ENCODE peak calls at places on chromosomes 7 and 10, in six cellular contexts. D is neural progenitor cell, K is OCI-LY7, O is neuronal stem cell, R is fibroblast of lung, M is A549. Y is an unnamed sample. For H3K4me1, the result is how much of the 10 kb centered on the place peaks cover.

GRCh38 chr7:115724400-115725056 is 306.0 kb downstream of the TFEC start:
- DNase-seq in D (no peak), K (no peak), O (no peak), R (no peak), M (peak), Y (peak)

GRCh38 chr7:35516498-35516897 is 178.4 kb downstream of the HERPUD2 start:
- DNase-seq in D (no peak), K (no peak), O (no peak), R (no peak), M (no peak), Y (no peak)

GRCh38 chr10:6580279-6581029 is 378 bp upstream of the PRKCQ start:
- DNase-seq in D (peak), K (peak), O (peak), R (peak), M (peak), Y (no peak)

GRCh38 chr7:142542938-142543337 is 206.3 kb upstream of the PRSS1 start:
- DNase-seq in D (no peak), K (no peak), O (no peak), R (peak), M (no peak), Y (no peak)

GRCh38 chr7:47195641-47196040 is 386.3 kb downstream of the TNS3 start:
- DNase-seq in D (peak), K (no peak), O (no peak), R (no peak), M (peak), Y (peak)

GRCh38 chr7:98200364-98200763 is 10.9 kb upstream of the BHLHA15 start:
- DNase-seq in D (no peak), K (peak), O (no peak), R (no peak), M (no peak), Y (no peak)

GRCh38 chr10:9825491-9826018 is 1192.1 kb upstream of the CELF2 start:
- DNase-seq in D (no peak), K (no peak), O (no peak), R (peak), M (peak), Y (no peak)

GRCh38 chr10:78413294-78414055 is 379.8 kb downstream of the RPS24 start:
- DNase-seq in D (no peak), K (no peak), O (no peak), R (peak), M (no peak), Y (no peak)

GRCh38 chr7:16268821-16269768 is 152.2 kb downstream of the CRPPA start:
- DNase-seq in D (no peak), K (no peak), O (no peak), R (peak), M (peak), Y (peak)

GRCh38 chr7:121676168-121676567 is 196.8 kb upstream of the PTPRZ1 start:
- DNase-seq in D (no peak), K (no peak), O (no peak), R (no peak), M (no peak), Y (no peak)

GRCh38 chr10:34286136-34286739 is 528.9 kb downstream of the PARD3 start:
- DNase-seq in D (no peak), K (no peak), O (no peak), R (peak), M (peak), Y (peak)

GRCh38 chr7:130543611-130544010 is 51.7 kb downstream of the MEST start:
- DNase-seq in D (no peak), K (no peak), O (no peak), R (no peak), M (no peak), Y (no peak)

GRCh38 chr7:131898418-131898817 is 342.0 kb upstream of the PODXL start:
- DNase-seq in D (no peak), K (no peak), O (no peak), R (peak), M (no peak), Y (peak)

GRCh38 chr7:48041665-48041995 is 6.3 kb downstream of the C7orf57 start:
- DNase-seq in D (no peak), K (no peak), O (no peak), R (peak), M (no peak), Y (peak)

GRCh38 chr10:24920907-24921881 is 31.2 kb downstream of the PRTFDC1 start:
- DNase-seq in D (no peak), K (no peak), O (no peak), R (peak), M (peak), Y (peak)

GRCh38 chr10:44300666-44301649 is 83.9 kb downstream of the CXCL12 start:
- DNase-seq in D (no peak), K (no peak), O (no peak), R (peak), M (peak), Y (peak)

GRCh38 chr7:155737590-155737989 is 74.7 kb downstream of the SHH start:
- DNase-seq in D (no peak), K (no peak), O (no peak), R (no peak), M (no peak), Y (no peak)

GRCh38 chr10:16381083-16381482 is 55.7 kb upstream of the PTER start:
- DNase-seq in D (no peak), K (no peak), O (no peak), R (peak), M (peak), Y (peak)

GRCh38 chr10:74988055-74988773 is 123.2 kb upstream of the SAMD8 start:
- DNase-seq in D (no peak), K (no peak), O (no peak), R (peak), M (no peak), Y (no peak)

GRCh38 chr7:57868771-57869483 is 418.9 kb downstream of the ZNF716 start:
- DNase-seq in D (no peak), K (no peak), O (no peak), R (no peak), M (no peak), Y (peak)

GRCh38 chr10:128859738-128860386 is 607.2 kb upstream of the MGMT start:
- DNase-seq in D (peak), K (peak), O (no peak), R (peak), M (peak), Y (peak)

GRCh38 chr10:77263700-77264099 is 373.9 kb downstream of the KCNMA1 start:
- DNase-seq in D (no peak), K (no peak), O (no peak), R (no peak), M (no peak), Y (no peak)

GRCh38 chr7:95190515-95190914 is 133.8 kb downstream of the PON1 start:
- DNase-seq in D (no peak), K (no peak), O (no peak), R (peak), M (no peak), Y (peak)

GRCh38 chr10:10193848-10194247 is 823.8 kb upstream of the CELF2 start:
- DNase-seq in D (no peak), K (no peak), O (no peak), R (no peak), M (no peak), Y (no peak)

GRCh38 chr10:52517017-52517416 is 202.9 kb downstream of the DKK1 start:
- DNase-seq in D (peak), K (no peak), O (peak), R (no peak), M (no peak), Y (no peak)

GRCh38 chr7:93935112-93935511 is 13.6 kb downstream of the GNG11 start:
- DNase-seq in D (no peak), K (no peak), O (no peak), R (no peak), M (no peak), Y (no peak)

GRCh38 chr7:28239823-28240204 is 59.2 kb upstream of the JAZF1 start:
- DNase-seq in D (no peak), K (no peak), O (no peak), R (no peak), M (no peak), Y (no peak)

GRCh38 chr10:18650618-18651017 is 769 bp downstream of the NSUN6 start:
- DNase-seq in D (no peak), K (peak), O (no peak), R (no peak), M (no peak), Y (no peak)

GRCh38 chr10:18647151-18647550 is 4.2 kb downstream of the NSUN6 start:
- DNase-seq in D (no peak), K (no peak), O (no peak), R (no peak), M (no peak), Y (no peak)

GRCh38 chr10:18651324-18652007 is at the start of gene NSUN6:
- DNase-seq in D (peak), K (peak), O (peak), R (peak), M (peak), Y (peak)

GRCh38 chr10:18649364-18649959 is 1.9 kb downstream of the NSUN6 start:
- DNase-seq in D (no peak), K (peak), O (no peak), R (no peak), M (no peak), Y (no peak)

DNA sequence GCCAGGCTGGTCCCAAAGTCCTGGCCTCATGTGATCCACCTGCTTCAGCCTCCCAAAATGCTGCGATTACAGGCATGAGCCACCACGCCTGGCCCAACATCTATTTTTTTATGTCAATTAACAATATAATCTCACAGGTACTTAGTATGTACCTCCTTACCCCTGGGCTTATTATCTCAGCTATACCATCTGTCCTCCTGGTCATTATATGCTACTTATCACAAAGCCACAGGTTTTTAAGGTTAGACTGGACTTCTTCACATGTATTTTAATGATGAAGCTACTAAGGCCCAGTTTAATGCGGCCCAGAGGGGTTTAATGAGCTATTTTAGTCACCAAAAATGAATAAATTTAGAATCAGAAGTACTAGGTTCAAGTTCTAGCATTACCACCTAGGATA is 3.4 kb downstream of the NSUN6 start:
- DNase-seq in D (no peak), K (no peak), O (no peak), R (no peak), M (no peak), Y (no peak)
- H3K4me2 ChIP-seq in D (no peak), K (peak), O (no peak), R (no peak), M (no peak), Y (peak)

DNA sequence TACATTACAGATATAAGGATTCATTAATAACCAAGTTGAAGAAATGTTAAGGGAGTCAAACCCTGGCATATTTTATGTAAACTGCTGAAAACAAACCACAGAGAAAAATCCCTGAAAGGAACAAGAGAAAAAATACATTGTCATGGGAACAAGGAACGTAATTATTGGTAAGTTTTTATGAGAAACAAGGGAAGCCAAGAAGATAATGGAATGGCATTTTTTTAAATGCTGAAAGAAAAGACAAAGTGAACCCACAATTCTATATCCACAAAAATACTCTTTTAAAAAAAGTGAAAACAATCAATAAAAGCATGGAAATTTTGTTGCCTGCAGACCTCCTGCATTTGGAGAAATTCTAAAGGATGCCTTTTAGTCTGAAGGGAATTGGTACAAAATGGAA is 136.4 kb downstream of the CD36 start:
- DNase-seq in D (no peak), K (no peak), O (no peak), R (no peak), M (no peak), Y (no peak)
- H3K4me1 ChIP-seq in D (under half), K (under half), O (under half), R (under half), M (half or more), Y (under half)

GRCh38 chr7:112821345-112821744 is 31.2 kb upstream of the TMEM168 start:
- DNase-seq in D (no peak), K (no peak), O (no peak), R (no peak), M (no peak), Y (no peak)
- H3K4me2 ChIP-seq in D (no peak), K (no peak), O (no peak), R (no peak), M (no peak), Y (no peak)

GRCh38 chr7:44061645-44062179 is 3.7 kb downstream of the PGAM2 start:
- DNase-seq in D (no peak), K (no peak), O (no peak), R (no peak), M (no peak), Y (no peak)

GRCh38 chr7:44063547-44063893 is 1.8 kb downstream of the PGAM2 start:
- DNase-seq in D (peak), K (no peak), O (no peak), R (no peak), M (no peak), Y (no peak)

GRCh38 chr7:44062903-44063295 is 2.5 kb downstream of the PGAM2 start:
- DNase-seq in D (no peak), K (no peak), O (no peak), R (no peak), M (no peak), Y (no peak)

GRCh38 chr7:44060948-44061644 is 4.3 kb downstream of the PGAM2 start:
- DNase-seq in D (no peak), K (no peak), O (no peak), R (no peak), M (no peak), Y (no peak)

GRCh38 chr7:44062180-44062902 is 3.0 kb downstream of the PGAM2 start:
- DNase-seq in D (no peak), K (no peak), O (no peak), R (no peak), M (no peak), Y (no peak)
- H3K4me1 ChIP-seq in D (under half), K (under half), O (under half), R (under half), M (under half), Y (under half)

Y was measured in PC-3.